ENCODE peak calls at places on chromosomes 4 and X, in seven cellular contexts. A is Panc1; X is cardiac muscle cell; Y is CD8-positive, alpha-beta memory T cell; C is tibial artery; W is psoas muscle; V is HepG2. P is an unnamed sample.

GRCh38 chr4:146095091-146095690 is 80.3 kb upstream of the LSM6 start:
- DNase-seq in A (peak; percentile 28), X (peak; percentile 69), Y (no peak), C (no peak), W (no peak), V (peak; percentile 32), P (peak; percentile 67)

GRCh38 chr4:10164877-10165283 is 48.3 kb upstream of the WDR1 start:
- DNase-seq in A (no peak), X (peak; percentile 64), Y (no peak), C (peak; percentile 66), W (no peak), V (peak; percentile 14), P (peak; percentile 43)

GRCh38 chrX:45134775-45135174 is 65.9 kb downstream of the DIPK2B start:
- DNase-seq in A (no peak), X (no peak), Y (no peak), C (no peak), W (no peak), V (peak; percentile 8), P (peak; percentile 10)

GRCh38 chr4:23613782-23614181 is 276.1 kb downstream of the PPARGC1A start:
- DNase-seq in A (no peak), X (no peak), Y (no peak), C (no peak), W (no peak), V (no peak), P (no peak)

GRCh38 chrX:71301195-71301924 is at the start of gene ITGB1BP2:
- DNase-seq in A (no peak), X (peak; percentile 87), Y (no peak), C (peak; percentile 67), W (no peak), V (peak; percentile 43), P (peak; percentile 59)

GRCh38 chr4:3436798-3437581 is 4.8 kb upstream of the HGFAC start:
- DNase-seq in A (no peak), X (no peak), Y (no peak), C (peak; percentile 82), W (peak; percentile 61), V (no peak), P (no peak)

GRCh38 chrX:19386679-19387078 is 43.0 kb downstream of the PDHA1 start:
- DNase-seq in A (no peak), X (no peak), Y (no peak), C (no peak), W (no peak), V (no peak), P (no peak)

GRCh38 chrX:13579696-13580095 is 10.3 kb downstream of the EGFL6 start:
- DNase-seq in A (no peak), X (no peak), Y (no peak), C (no peak), W (no peak), V (no peak), P (no peak)

GRCh38 chrX:9749141-9749540 is 16.5 kb downstream of the GPR143 start:
- DNase-seq in A (no peak), X (no peak), Y (no peak), C (no peak), W (no peak), V (no peak), P (no peak)

GRCh38 chr4:120801171-120801758 is 121.3 kb downstream of the PRDM5 start:
- DNase-seq in A (no peak), X (peak; percentile 76), Y (no peak), C (peak; percentile 64), W (peak; percentile 55), V (no peak), P (no peak)

GRCh38 chrX:21126661-21127060 is 247.6 kb upstream of the CNKSR2 start:
- DNase-seq in A (no peak), X (no peak), Y (no peak), C (no peak), W (no peak), V (no peak), P (no peak)

GRCh38 chr4:151719045-151719743 is 41.6 kb downstream of the GATB start:
- DNase-seq in A (no peak), X (peak; percentile 71), Y (no peak), C (no peak), W (no peak), V (no peak), P (no peak)

GRCh38 chrX:52574416-52575275 is 57.8 kb upstream of the XAGE1B start:
- DNase-seq in A (peak; percentile 18), X (peak; percentile 62), Y (no peak), C (no peak), W (no peak), V (peak; percentile 39), P (peak; percentile 56)

GRCh38 chr4:113435893-113436292 is 325.6 kb downstream of the CAMK2D start:
- DNase-seq in A (no peak), X (no peak), Y (no peak), C (no peak), W (peak; percentile 50), V (no peak), P (peak; percentile 47)

GRCh38 chr4:76802546-76803021 is 95.4 kb downstream of the SOWAHB start:
- DNase-seq in A (no peak), X (no peak), Y (no peak), C (no peak), W (no peak), V (no peak), P (no peak)

GRCh38 chrX:71543316-71543715 is 10.4 kb downstream of the OGT start:
- DNase-seq in A (no peak), X (no peak), Y (no peak), C (no peak), W (no peak), V (no peak), P (no peak)

GRCh38 chr4:145278341-145279121 is 98.1 kb upstream of the OTUD4 start:
- DNase-seq in A (no peak), X (no peak), Y (no peak), C (no peak), W (no peak), V (no peak), P (no peak)

GRCh38 chr4:3630934-3631585 is 98.8 kb upstream of the LRPAP1 start:
- DNase-seq in A (no peak), X (no peak), Y (peak; percentile 19), C (no peak), W (no peak), V (no peak), P (no peak)

GRCh38 chr4:105944535-105944934 is 49.3 kb downstream of the NPNT start:
- DNase-seq in A (no peak), X (no peak), Y (no peak), C (no peak), W (no peak), V (no peak), P (no peak)

GRCh38 chr4:100548209-100548579 is 30.4 kb upstream of the EMCN start:
- DNase-seq in A (no peak), X (no peak), Y (no peak), C (no peak), W (no peak), V (no peak), P (no peak)

GRCh38 chr4:46329118-46329976 is 60.6 kb downstream of the GABRA2 start:
- DNase-seq in A (peak; percentile 39), X (peak; percentile 67), Y (no peak), C (no peak), W (no peak), V (peak; percentile 46), P (peak; percentile 26)

GRCh38 chr4:10664408-10664807 is 20.2 kb downstream of the CLNK start:
- DNase-seq in A (no peak), X (no peak), Y (no peak), C (no peak), W (no peak), V (no peak), P (no peak)

GRCh38 chrX:111270339-111270738 is at the start of gene CAPN6:
- DNase-seq in A (no peak), X (no peak), Y (no peak), C (no peak), W (peak; percentile 49), V (no peak), P (peak; percentile 65)

GRCh38 chr4:53040459-53040815 is 178.3 kb downstream of the RASL11B start:
- DNase-seq in A (no peak), X (no peak), Y (no peak), C (no peak), W (no peak), V (no peak), P (no peak)

GRCh38 chr4:60945641-60946040 is 254.5 kb upstream of the ADGRL3 start:
- DNase-seq in A (no peak), X (no peak), Y (no peak), C (no peak), W (no peak), V (no peak), P (no peak)

DNA sequence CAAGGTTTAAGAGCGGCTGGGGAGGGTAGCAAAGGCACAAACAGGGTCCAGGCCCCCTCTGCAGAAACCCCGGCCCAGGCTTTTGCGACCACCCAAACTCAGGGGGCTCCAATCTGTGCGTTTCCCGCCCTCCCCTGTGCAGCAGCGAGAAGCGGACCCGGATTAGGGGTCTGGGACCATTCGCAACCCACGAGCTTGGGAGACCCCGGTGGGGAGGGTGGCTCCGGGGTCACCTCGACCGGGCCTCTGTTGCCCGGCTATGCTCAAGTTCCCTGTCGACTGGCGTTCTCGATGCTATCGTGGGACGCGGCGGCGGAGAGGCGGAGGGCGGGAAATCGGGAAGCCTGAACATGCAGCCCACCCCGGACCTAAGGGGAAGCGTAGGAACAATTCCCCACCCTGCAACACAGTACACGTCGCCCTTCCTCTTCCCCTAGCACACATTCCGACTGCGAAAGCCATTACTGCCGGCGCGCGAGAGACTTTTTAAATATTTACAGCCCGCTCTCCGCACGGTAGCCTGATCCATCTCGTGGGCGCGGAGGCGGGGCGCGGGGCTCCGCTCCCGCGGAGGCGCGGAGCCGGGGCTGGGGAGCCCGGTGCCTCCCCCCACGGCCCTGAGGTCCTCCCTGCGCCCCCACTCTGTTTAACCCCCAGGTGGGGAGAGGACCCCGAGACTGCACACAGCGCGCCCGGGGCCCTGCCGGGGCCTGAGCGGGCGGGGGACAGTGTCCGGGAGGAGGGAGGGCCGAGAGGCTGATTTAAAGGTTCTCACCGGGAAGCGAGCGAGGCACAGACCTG is 48.1 kb upstream of the BCOR start:
- DNase-seq in A (no peak), X (no peak), Y (no peak), C (no peak), W (no peak), V (no peak), P (peak; percentile 13)
- H3K4me1 ChIP-seq in A (peaks cover 7% of the 10 kb centered on the region), X (peaks cover 45% of the 10 kb centered on the region), Y (no peaks in the 10 kb centered on the region), C (no peaks in the 10 kb centered on the region), W (peaks cover 7% of the 10 kb centered on the region), V (peaks cover 72% of the 10 kb centered on the region), P (peaks cover 5% of the 10 kb centered on the region)

GRCh38 chrX:77447339-77448149 is at the start of gene FGF16:
- DNase-seq in A (no peak), X (no peak), Y (no peak), C (no peak), W (no peak), V (no peak), P (no peak)
- H3K4me3 ChIP-seq in A (no peak within 1 kb of the TSS), X (peak within 1 kb of the TSS; percentile 40), Y (peak within 1 kb of the TSS; percentile 22), C (peak within 1 kb of the TSS; percentile 53), W (peak within 1 kb of the TSS; percentile 50), V (no peak within 1 kb of the TSS), P (no peak within 1 kb of the TSS)

GRCh38 chr4:39205000-39205399 is 22.7 kb downstream of the WDR19 start:
- DNase-seq in A (no peak), X (no peak), Y (no peak), C (no peak), W (no peak), V (no peak), P (no peak)
- H3K36me3 ChIP-seq in A (no peaks in the 10 kb centered on the region), X (peaks cover 31% of the 10 kb centered on the region), Y (no peaks in the 10 kb centered on the region), C (peaks cover 69% of the 10 kb centered on the region), W (peaks cover 62% of the 10 kb centered on the region), V (peaks cover 29% of the 10 kb centered on the region), P (peaks cover 6% of the 10 kb centered on the region)

DNA sequence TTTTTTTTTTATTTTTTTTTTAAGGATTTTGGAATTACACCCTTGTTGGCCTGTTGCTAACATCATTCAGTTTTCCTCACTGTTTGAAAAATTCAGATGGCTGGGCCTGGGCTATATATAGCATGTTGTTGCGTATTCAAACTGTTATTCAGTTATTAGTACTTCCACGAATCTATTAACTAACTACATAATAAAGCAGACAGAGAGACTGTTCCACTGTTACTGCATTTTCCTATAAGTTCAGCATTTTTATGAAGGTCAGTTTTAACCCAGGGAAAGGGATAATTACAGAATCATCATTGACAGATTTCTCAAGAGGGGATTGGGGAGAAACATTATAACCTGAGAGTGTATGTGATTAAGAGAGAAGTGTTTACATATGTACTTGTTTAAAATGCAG is 3.1 kb downstream of the DOCK11 start:
- DNase-seq in A (no peak), X (no peak), Y (no peak), C (no peak), W (no peak), V (no peak), P (no peak)
- H3K4me1 ChIP-seq in A (peaks cover 8% of the 10 kb centered on the region), X (peaks cover 13% of the 10 kb centered on the region), Y (peaks cover 56% of the 10 kb centered on the region), C (no peaks in the 10 kb centered on the region), W (no peaks in the 10 kb centered on the region), V (peaks cover 14% of the 10 kb centered on the region), P (peaks cover 14% of the 10 kb centered on the region)